ENCODE peak calls at places on chromosome 4, in seven cellular contexts. V, L, B, Q, T, U and C are unnamed samples. For H3K36me3, the result is how much of the 10 kb centered on the place peaks cover.

GRCh38 chr4:169079942-169080827 is 70.1 kb upstream of the CBR4 start:
- DNase-seq in L (peak), T (no peak), U (peak), V (peak), B (no peak), Q (peak), C (no peak)

GRCh38 chr4:93217423-93217822 is 611.1 kb upstream of the ATOH1 start:
- DNase-seq in Q (no peak), L (no peak), B (peak), V (no peak), T (peak), U (no peak), C (no peak)

GRCh38 chr4:78532046-78532445 is 19.5 kb upstream of the ANXA3 start:
- DNase-seq in L (no peak), U (no peak), Q (no peak), T (no peak), B (no peak), V (no peak), C (no peak)

GRCh38 chr4:128461300-128462103 is 173.9 kb upstream of the PGRMC2 start:
- DNase-seq in T (no peak), B (no peak), Q (peak), V (peak), U (peak), L (no peak), C (peak)

GRCh38 chr4:48194986-48195773 is 61.1 kb upstream of the TXK start:
- DNase-seq in Q (peak), B (no peak), T (no peak), V (no peak), L (no peak), U (peak), C (no peak)

GRCh38 chr4:89371614-89372013 is 64.0 kb upstream of the GPRIN3 start:
- DNase-seq in L (no peak), B (peak), V (no peak), T (no peak), U (no peak), Q (no peak), C (no peak)

GRCh38 chr4:153074501-153075255 is 129.6 kb upstream of the TRIM2 start:
- DNase-seq in B (no peak), V (no peak), L (no peak), U (no peak), Q (no peak), T (no peak), C (no peak)

GRCh38 chr4:143186634-143187033 is 1.9 kb downstream of the USP38 start:
- DNase-seq in T (peak), Q (peak), L (no peak), V (peak), U (no peak), B (peak), C (peak)

GRCh38 chr4:101264993-101265815 is 82.1 kb downstream of the PPP3CA start:
- DNase-seq in U (no peak), L (no peak), V (peak), T (no peak), Q (no peak), B (no peak), C (no peak)

GRCh38 chr4:169927280-169927679 is 98.9 kb downstream of the MFAP3L start:
- DNase-seq in T (no peak), V (no peak), L (no peak), Q (no peak), U (no peak), B (no peak), C (no peak)

GRCh38 chr4:143019351-143019750 is 165.4 kb upstream of the USP38 start:
- DNase-seq in B (no peak), T (no peak), U (no peak), Q (no peak), L (no peak), V (no peak), C (no peak)

GRCh38 chr4:85370400-85371032 is 104.4 kb upstream of the ARHGAP24 start:
- DNase-seq in L (no peak), Q (peak), V (peak), U (peak), T (peak), B (peak), C (peak)

GRCh38 chr4:78320353-78320935 is 231.1 kb upstream of the ANXA3 start:
- DNase-seq in B (no peak), V (no peak), Q (no peak), T (no peak), U (no peak), L (no peak), C (no peak)

GRCh38 chr4:124183926-124184325 is 528.6 kb downstream of the ANKRD50 start:
- DNase-seq in L (no peak), T (no peak), V (peak), B (no peak), U (peak), Q (peak), C (peak)

GRCh38 chr4:85430697-85431096 is 44.3 kb upstream of the ARHGAP24 start:
- DNase-seq in T (peak), V (no peak), Q (no peak), U (no peak), B (no peak), L (no peak), C (no peak)

GRCh38 chr4:153676491-153676890 is 7.6 kb upstream of the TLR2 start:
- DNase-seq in U (peak), L (no peak), B (no peak), Q (no peak), T (no peak), V (peak), C (no peak)

GRCh38 chr4:132297346-132297745 is 851.7 kb upstream of the PCDH10 start:
- DNase-seq in Q (peak), U (peak), L (no peak), V (no peak), T (no peak), B (no peak), C (no peak)

GRCh38 chr4:94603170-94603747 is 151.5 kb downstream of the PDLIM5 start:
- DNase-seq in T (no peak), B (no peak), Q (peak), V (peak), L (no peak), U (peak), C (no peak)

GRCh38 chr4:139278956-139279722 is 886 bp downstream of the MGARP start:
- DNase-seq in T (peak), Q (peak), L (peak), V (no peak), B (no peak), U (peak), C (no peak)

GRCh38 chr4:183783933-183784622 is 121.0 kb upstream of the STOX2 start:
- DNase-seq in L (no peak), B (peak), U (peak), T (peak), Q (peak), V (peak), C (no peak)

GRCh38 chr4:154329268-154329858 is 162.2 kb downstream of the DCHS2 start:
- DNase-seq in V (peak), T (peak), Q (peak), L (no peak), U (peak), B (peak), C (peak)

GRCh38 chr4:151807220-151807619 is 46.4 kb upstream of the GATB start:
- DNase-seq in U (no peak), B (peak), L (no peak), Q (peak), T (no peak), V (peak), C (no peak)

GRCh38 chr4:53592686-53593641 is 1.7 kb upstream of the LNX1 start:
- DNase-seq in U (no peak), B (peak), T (peak), L (no peak), Q (no peak), V (no peak), C (no peak)

GRCh38 chr4:186953601-186954260 is 230.1 kb upstream of the FAT1 start:
- DNase-seq in U (no peak), Q (no peak), T (no peak), V (peak), B (no peak), L (no peak), C (no peak)

GRCh38 chr4:128847074-128847724 is 37.7 kb downstream of the JADE1 start:
- DNase-seq in L (peak), B (no peak), T (no peak), U (peak), Q (no peak), V (peak), C (no peak)

GRCh38 chr4:139523076-139523475 is 32.9 kb downstream of the SETD7 start:
- DNase-seq in T (no peak), B (no peak), Q (no peak), U (peak), V (no peak), L (no peak), C (no peak)

GRCh38 chr4:16269742-16270522 is 43.7 kb upstream of the TAPT1 start:
- DNase-seq in T (no peak), V (peak), Q (peak), U (peak), B (no peak), L (no peak), C (no peak)

GRCh38 chr4:137510866-137511265 is 21.4 kb downstream of the PCDH18 start:
- DNase-seq in B (no peak), U (peak), V (peak), Q (peak), T (peak), L (no peak), C (peak)

GRCh38 chr4:81883004-81883403 is 411.3 kb upstream of the RASGEF1B start:
- DNase-seq in B (no peak), T (no peak), L (no peak), Q (no peak), U (no peak), V (no peak), C (no peak)

GRCh38 chr4:81885016-81885415 is 413.3 kb upstream of the RASGEF1B start:
- DNase-seq in T (no peak), Q (no peak), U (no peak), B (no peak), L (no peak), V (no peak), C (no peak)

GRCh38 chr4:81882222-81882621 is 410.5 kb upstream of the RASGEF1B start:
- DNase-seq in T (no peak), B (no peak), Q (no peak), V (no peak), L (no peak), U (no peak), C (no peak)
- H3K4me3 ChIP-seq in T (no peak), B (no peak), Q (no peak), V (no peak), L (no peak), U (no peak), C (no peak)

DNA sequence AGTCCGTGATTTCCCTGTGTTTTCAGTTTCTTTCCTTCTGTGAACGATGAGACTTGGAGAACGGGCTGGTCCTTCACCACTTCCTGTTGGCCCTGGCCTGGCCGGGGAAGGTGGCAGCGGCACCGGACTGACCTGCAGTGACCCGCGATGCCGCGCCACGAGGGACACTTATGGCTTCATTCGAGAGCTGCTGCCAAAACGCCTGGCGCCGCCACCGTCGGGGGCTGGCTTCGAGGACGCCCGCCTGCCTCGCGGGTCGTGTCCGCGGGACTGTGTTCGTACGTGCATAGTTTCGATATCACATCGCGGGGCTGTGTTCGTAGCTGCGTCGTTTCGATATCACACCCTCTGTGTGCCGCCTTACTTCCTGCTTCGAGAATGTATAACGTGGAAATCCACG is 7.5 kb upstream of the UVSSA start:
- DNase-seq in T (no peak), V (no peak), B (no peak), Q (no peak), U (no peak), L (peak), C (no peak)
- H3K36me3 ChIP-seq in T (under half), V (under half), B (under half), Q (under half), U (half or more), L (half or more), C (under half)

DNA sequence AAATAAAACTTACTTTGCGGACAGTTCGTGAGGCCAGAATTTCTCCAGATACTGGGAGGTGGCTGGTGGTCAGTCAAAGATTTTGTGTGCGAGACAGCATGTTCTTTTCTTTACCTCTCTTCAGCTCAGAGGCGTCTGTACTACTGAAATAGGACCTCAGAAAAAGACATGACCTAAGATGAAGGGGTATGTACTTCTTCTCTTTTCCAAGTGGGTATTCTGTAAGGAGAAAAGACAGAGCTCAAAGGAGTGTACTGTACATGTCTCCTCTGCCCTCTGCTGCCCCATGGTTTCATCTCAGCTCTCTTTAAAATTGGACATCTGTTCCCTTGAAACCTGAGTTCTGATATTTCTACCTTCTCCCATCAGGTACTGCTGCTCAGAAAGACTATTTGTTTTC is 38.1 kb downstream of the SEPTIN11 start:
- DNase-seq in Q (no peak), T (no peak), V (peak), U (no peak), B (no peak), L (no peak), C (no peak)
- H3K4me3 ChIP-seq in Q (peak), T (no peak), V (peak), U (peak), B (no peak), L (no peak), C (no peak)

DNA sequence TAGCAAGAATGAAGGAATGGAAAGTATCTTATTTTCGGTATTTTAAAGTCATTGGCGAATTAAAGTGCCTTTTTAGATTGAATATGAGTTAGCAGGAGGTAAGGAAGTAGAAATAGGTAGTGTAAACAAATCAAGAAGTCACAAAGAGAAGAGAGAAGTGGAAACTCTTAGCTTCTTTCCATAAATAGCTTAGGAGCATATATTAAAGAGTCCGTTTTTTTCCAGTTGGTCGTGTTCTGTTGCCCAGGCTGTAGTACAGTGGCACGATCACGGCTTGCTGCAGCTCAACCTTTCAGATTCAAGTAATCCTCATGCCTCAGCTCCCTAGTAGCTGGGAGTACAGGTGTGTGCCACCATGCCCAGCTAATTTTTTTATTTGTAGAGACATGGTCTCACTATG is 56.4 kb downstream of the UBE2K start:
- DNase-seq in U (no peak), T (no peak), Q (no peak), L (no peak), B (no peak), V (no peak), C (no peak)
- H3K36me3 ChIP-seq in U (under half), T (under half), Q (under half), L (half or more), B (under half), V (under half), C (under half)

DNA sequence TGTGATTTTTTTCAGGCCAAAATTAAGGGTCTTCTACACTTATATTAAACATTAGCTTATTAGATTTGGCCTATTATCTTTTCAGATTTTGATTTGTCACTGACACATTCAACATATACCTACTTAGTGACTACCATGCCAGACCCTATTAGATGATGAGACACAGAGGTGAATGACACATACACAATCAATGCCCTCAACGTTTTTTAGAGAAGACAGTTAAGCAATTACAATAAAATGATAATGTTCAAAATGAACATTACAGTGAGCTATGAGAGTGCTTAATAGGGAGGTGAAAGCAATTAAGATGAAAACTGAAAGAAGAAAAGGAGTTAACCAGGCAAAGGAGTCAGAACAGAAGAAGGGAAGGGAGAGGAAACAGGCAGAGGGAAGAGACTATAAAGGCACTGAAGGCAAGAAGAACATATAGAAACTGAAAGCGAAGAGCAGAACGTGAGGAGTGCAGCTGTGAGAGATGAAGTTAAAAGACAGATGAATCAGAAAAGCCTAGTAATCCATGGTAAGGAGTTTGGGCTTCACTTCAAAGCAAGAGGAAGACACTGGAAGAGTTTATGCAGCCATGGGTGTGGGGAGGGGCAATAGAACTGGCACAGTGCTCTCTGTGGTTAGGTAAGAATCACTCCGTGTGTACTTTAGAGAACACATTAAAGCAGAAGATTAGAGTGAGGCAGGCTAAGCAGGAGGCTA is 119.0 kb downstream of the REELD1 start:
- DNase-seq in T (no peak), U (peak), Q (peak), V (peak), L (no peak), B (no peak), C (no peak)
- H3K4me3 ChIP-seq in T (no peak), U (peak), Q (no peak), V (peak), L (no peak), B (no peak), C (no peak)

GRCh38 chr4:25696409-25696808 is 40.8 kb downstream of the SLC34A2 start:
- DNase-seq in B (peak), L (no peak), Q (no peak), T (no peak), U (no peak), V (no peak), C (no peak)

GRCh38 chr4:25697516-25697915 is 41.9 kb downstream of the SLC34A2 start:
- DNase-seq in U (no peak), V (no peak), T (no peak), Q (no peak), L (no peak), B (no peak), C (no peak)

GRCh38 chr4:25694466-25694865 is 38.8 kb downstream of the SLC34A2 start:
- DNase-seq in Q (no peak), V (no peak), T (no peak), U (peak), L (no peak), B (no peak), C (no peak)
- H3K36me3 ChIP-seq in Q (under half), V (under half), T (under half), U (under half), L (under half), B (under half), C (under half)

GRCh38 chr4:20256381-20256881 is 4.7 kb downstream of the SLIT2 start:
- DNase-seq in T (no peak), U (peak), V (peak), Q (peak), L (no peak), B (no peak), C (no peak)

GRCh38 chr4:20253799-20254409 is 2.2 kb downstream of the SLIT2 start:
- DNase-seq in L (peak), T (peak), V (peak), B (peak), Q (peak), U (peak), C (peak)

GRCh38 chr4:20254517-20255250 is 3.0 kb downstream of the SLIT2 start:
- DNase-seq in B (peak), U (peak), Q (peak), T (peak), V (peak), L (peak), C (peak)

GRCh38 chr4:20255823-20256222 is 4.1 kb downstream of the SLIT2 start:
- DNase-seq in L (no peak), Q (peak), B (no peak), T (peak), U (no peak), V (peak), C (no peak)

GRCh38 chr4:20255251-20255586 is 3.5 kb downstream of the SLIT2 start:
- DNase-seq in U (no peak), L (no peak), V (peak), B (no peak), Q (no peak), T (no peak), C (no peak)
- H3K4me3 ChIP-seq in U (peak), L (peak), V (peak), B (peak), Q (peak), T (peak), C (peak)